ENCODE peak calls at places on chromosomes 13 and 19, in six cellular contexts. R is HCT116, W is adrenal gland, L is lung, J is left lung, U is right lobe of liver. O is an unnamed sample. For H3K27me3, the result is how much of the 10 kb centered on the place peaks cover.

GRCh38 chr19:44554641-44555246 is 25.3 kb upstream of the CEACAM20 start:
- DNase-seq in R (no peak), W (no peak), L (no peak), J (no peak), U (no peak), O (no peak)

GRCh38 chr13:37621811-37622361 is 23.3 kb upstream of the POSTN start:
- DNase-seq in R (no peak), W (peak), L (peak), J (no peak), U (no peak), O (no peak)

GRCh38 chr13:81171065-81171647 is 830.2 kb upstream of the SPRY2 start:
- DNase-seq in R (peak), W (no peak), L (no peak), J (no peak), U (no peak), O (no peak)

GRCh38 chr19:7703332-7703731 is 1.4 kb upstream of the FCER2 start:
- DNase-seq in R (no peak), W (no peak), L (no peak), J (no peak), U (no peak), O (no peak)

GRCh38 chr13:74773263-74773662 is 639.1 kb upstream of the KLF12 start:
- DNase-seq in R (no peak), W (no peak), L (no peak), J (no peak), U (no peak), O (no peak)

GRCh38 chr19:873084-874019 is 13.9 kb downstream of the CFD start:
- DNase-seq in R (peak), W (peak), L (peak), J (no peak), U (no peak), O (no peak)

GRCh38 chr13:97944396-97945029 is 9.0 kb upstream of the IPO5 start:
- DNase-seq in R (no peak), W (no peak), L (no peak), J (no peak), U (no peak), O (no peak)

GRCh38 chr13:46963874-46964273 is 67.0 kb upstream of the HTR2A start:
- DNase-seq in R (no peak), W (no peak), L (no peak), J (no peak), U (no peak), O (no peak)

GRCh38 chr13:111115841-111116500 is 861 bp downstream of the ARHGEF7 start:
- DNase-seq in R (no peak), W (peak), L (no peak), J (no peak), U (peak), O (peak)

GRCh38 chr13:42153371-42153770 is 104.9 kb downstream of the DGKH start:
- DNase-seq in R (no peak), W (no peak), L (no peak), J (no peak), U (no peak), O (no peak)

GRCh38 chr13:106034201-106034600 is 501.3 kb downstream of the EFNB2 start:
- DNase-seq in R (no peak), W (no peak), L (no peak), J (no peak), U (no peak), O (no peak)

GRCh38 chr13:114067886-114068722 is 64.3 kb downstream of the RASA3 start:
- DNase-seq in R (no peak), W (no peak), L (no peak), J (peak), U (no peak), O (no peak)

GRCh38 chr13:107742544-107742943 is 472.8 kb downstream of the LIG4 start:
- DNase-seq in R (no peak), W (no peak), L (no peak), J (no peak), U (no peak), O (no peak)

GRCh38 chr13:86932935-86933334 is 738.2 kb upstream of the SLITRK5 start:
- DNase-seq in R (no peak), W (no peak), L (no peak), J (no peak), U (no peak), O (no peak)

GRCh38 chr13:79782541-79783216 is 301.7 kb downstream of the NDFIP2 start:
- DNase-seq in R (no peak), W (no peak), L (peak), J (peak), U (no peak), O (peak)

DNA sequence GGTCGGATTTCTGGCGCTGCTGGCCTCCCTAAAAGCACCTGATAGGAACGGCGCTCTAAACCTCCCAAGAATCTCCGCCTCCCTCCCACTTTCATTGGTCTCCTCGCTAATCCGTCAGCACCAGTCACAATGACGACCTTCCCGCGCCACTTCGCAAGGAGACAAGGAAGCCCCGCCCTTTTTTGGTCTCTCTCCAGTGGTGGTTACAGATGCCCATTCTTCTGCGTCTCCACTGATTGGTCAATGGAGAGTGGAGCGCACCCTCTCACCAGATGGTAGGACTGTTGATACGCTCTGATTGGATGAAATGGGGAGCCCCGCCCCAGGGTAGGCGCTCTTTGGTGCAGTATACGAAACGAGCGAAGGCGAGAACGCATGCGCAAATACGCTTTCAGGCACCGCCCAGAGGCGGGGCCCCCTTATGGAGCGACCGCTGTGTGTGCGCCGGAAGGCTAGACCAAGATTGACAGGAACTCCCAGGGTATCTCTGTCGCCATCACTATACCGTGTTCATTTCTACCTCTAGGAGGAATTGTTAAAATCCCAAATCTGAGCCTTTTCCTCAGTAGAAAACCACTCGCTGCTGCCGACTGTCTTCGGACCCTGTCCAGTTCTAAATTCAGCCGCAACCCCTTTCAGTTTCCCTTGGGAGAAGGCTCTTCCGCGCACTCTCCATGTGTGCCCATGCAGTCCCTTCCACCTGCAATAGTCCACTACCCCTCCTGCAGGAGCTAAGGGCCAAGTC is 617 bp upstream of the HNRNPL start:
- DNase-seq in R (peak), W (peak), L (peak), J (peak), U (peak), O (peak)
- TF ChIP-seq CTCF in R (no peak), W (peak), L (no peak), J (no peak), U (no peak), O (peak)

GRCh38 chr13:27504126-27504525 is 53.8 kb upstream of the MTIF3 start:
- DNase-seq in R (no peak), W (no peak), L (no peak), J (no peak), U (no peak), O (peak)
- H3K27me3 ChIP-seq in R (under half), W (under half), L (under half), J (under half), U (under half), O (under half)

DNA sequence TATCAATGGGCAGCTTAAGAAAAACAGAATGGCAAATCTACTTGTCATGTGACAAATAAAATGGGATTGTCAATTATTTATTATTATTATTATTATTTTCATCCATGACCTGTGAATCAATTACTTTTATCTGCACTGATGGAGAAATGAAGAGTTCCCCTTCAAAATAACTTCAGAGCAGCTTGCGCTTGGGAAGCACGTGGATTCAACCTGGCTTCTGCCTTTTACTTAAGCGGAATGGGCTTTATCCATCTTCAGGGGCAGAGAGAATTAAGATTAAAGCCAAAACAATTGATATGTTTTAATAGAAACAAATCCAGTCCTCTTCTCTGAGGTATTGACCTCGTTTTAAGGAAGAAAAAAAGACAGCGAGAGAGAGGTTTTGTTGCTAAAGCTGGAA is 913 bp downstream of the SACS start:
- DNase-seq in R (no peak), W (no peak), L (no peak), J (no peak), U (no peak), O (no peak)
- H3K27ac ChIP-seq in R (no peak), W (no peak), L (no peak), J (no peak), U (no peak), O (no peak)

GRCh38 chr19:13195678-13196077 is 45.5 kb downstream of the IER2 start:
- DNase-seq in R (no peak), W (no peak), L (peak), J (no peak), U (peak), O (no peak)
- TF ChIP-seq CTCF in R (peak), W (no peak), L (no peak), J (no peak), U (peak), O (no peak)